ENCODE peak calls at places on chromosomes 3 and 15, in five cellular contexts. H is H1, E is H9, F is neuronal stem cell, S is IMR-90. Q is an unnamed sample.

GRCh38 chr15:89912674-89913396 is at the start of gene ARPIN:
- DNase-seq in S (peak; percentile 32), H (peak; percentile 76), F (peak; percentile 48), E (peak; percentile 58), Q (peak; percentile 50)

GRCh38 chr15:78739996-78740903 is 71.0 kb downstream of the ADAMTS7 start:
- DNase-seq in H (peak; percentile 96), S (peak; percentile 23), F (peak; percentile 51), E (peak; percentile 91), Q (peak; percentile 45)

GRCh38 chr3:71987828-71988227 is 202.9 kb upstream of the PROK2 start:
- DNase-seq in H (no peak), F (no peak), S (no peak), E (no peak), Q (no peak)

GRCh38 chr3:182121424-182121823 is 409.7 kb downstream of the SOX2 start:
- DNase-seq in F (no peak), E (no peak), H (no peak), S (no peak), Q (no peak)

GRCh38 chr3:72013104-72013503 is 228.2 kb upstream of the PROK2 start:
- DNase-seq in E (no peak), S (no peak), F (no peak), H (no peak), Q (no peak)

GRCh38 chr15:77040673-77041072 is 30.2 kb downstream of the TSPAN3 start:
- DNase-seq in H (no peak), E (no peak), S (peak; percentile 47), F (no peak), Q (no peak)

GRCh38 chr3:143120716-143121239 is 1.2 kb downstream of the CHST2 start:
- DNase-seq in E (peak; percentile 45), F (peak; percentile 32), H (peak; percentile 66), S (peak; percentile 26), Q (peak; percentile 61)

GRCh38 chr3:196650740-196651311 is 11.3 kb downstream of the NRROS start:
- DNase-seq in S (peak; percentile 98), E (no peak), F (no peak), H (no peak), Q (peak; percentile 97)

GRCh38 chr3:42839616-42840015 is 30.4 kb downstream of the ACKR2 start:
- DNase-seq in H (no peak), F (peak; percentile 38), E (peak; percentile 42), S (peak; percentile 71), Q (peak; percentile 72)

GRCh38 chr3:97970131-97970530 is 2.1 kb downstream of the RIOX2 start:
- DNase-seq in H (no peak), F (no peak), S (no peak), E (no peak), Q (no peak)

GRCh38 chr3:46124216-46125143 is 83.6 kb downstream of the CCR1 start:
- DNase-seq in F (no peak), H (no peak), E (no peak), S (peak; percentile 18), Q (no peak)

GRCh38 chr3:78818161-78818985 is 949.4 kb downstream of the ROBO1 start:
- DNase-seq in E (no peak), H (no peak), S (no peak), F (no peak), Q (no peak)

GRCh38 chr3:182626484-182627467 is 166.5 kb upstream of the ATP11B start:
- DNase-seq in S (no peak), H (no peak), F (no peak), E (no peak), Q (no peak)

GRCh38 chr3:32310918-32311839 is 72.7 kb downstream of the CMTM8 start:
- DNase-seq in H (no peak), E (no peak), F (no peak), S (no peak), Q (no peak)

GRCh38 chr15:32936283-32936918 is 218.6 kb downstream of the GREM1 start:
- DNase-seq in H (no peak), S (peak; percentile 37), F (no peak), E (no peak), Q (peak; percentile 65)

GRCh38 chr15:91429973-91430372 is 329.9 kb downstream of the SV2B start:
- DNase-seq in F (no peak), E (no peak), H (no peak), S (no peak), Q (no peak)

GRCh38 chr3:13571831-13572750 is 23.2 kb downstream of the FBLN2 start:
- DNase-seq in S (no peak), F (no peak), E (peak; percentile 14), H (no peak), Q (no peak)

GRCh38 chr3:175526609-175527280 is 667.6 kb downstream of the NAALADL2 start:
- DNase-seq in F (no peak), E (no peak), S (peak; percentile 2), H (no peak), Q (peak; percentile 5)

GRCh38 chr15:60237411-60237810 is 160.4 kb downstream of the ANXA2 start:
- DNase-seq in H (no peak), S (peak; percentile 67), E (no peak), F (no peak), Q (peak; percentile 3)

GRCh38 chr3:57029924-57030323 is 30.5 kb upstream of the SPATA12 start:
- DNase-seq in E (no peak), F (no peak), S (no peak), H (no peak), Q (no peak)

GRCh38 chr3:184503647-184504046 is 57.9 kb upstream of the EPHB3 start:
- DNase-seq in E (no peak), H (no peak), F (no peak), S (no peak), Q (no peak)

GRCh38 chr3:149726716-149727407 is 25.4 kb downstream of the COMMD2 start:
- DNase-seq in E (no peak), S (peak; percentile 10), F (no peak), H (no peak), Q (no peak)

GRCh38 chr3:38614091-38614490 is 35.4 kb downstream of the SCN5A start:
- DNase-seq in E (no peak), S (no peak), H (no peak), F (no peak), Q (no peak)

GRCh38 chr3:38610934-38611333 is 38.6 kb downstream of the SCN5A start:
- DNase-seq in H (no peak), F (no peak), S (no peak), E (no peak), Q (no peak)

GRCh38 chr3:38613426-38613825 is 36.1 kb downstream of the SCN5A start:
- DNase-seq in F (no peak), E (no peak), S (no peak), H (no peak), Q (no peak)

GRCh38 chr3:38610436-38610835 is 39.1 kb downstream of the SCN5A start:
- DNase-seq in H (no peak), F (no peak), E (no peak), S (no peak), Q (no peak)

DNA sequence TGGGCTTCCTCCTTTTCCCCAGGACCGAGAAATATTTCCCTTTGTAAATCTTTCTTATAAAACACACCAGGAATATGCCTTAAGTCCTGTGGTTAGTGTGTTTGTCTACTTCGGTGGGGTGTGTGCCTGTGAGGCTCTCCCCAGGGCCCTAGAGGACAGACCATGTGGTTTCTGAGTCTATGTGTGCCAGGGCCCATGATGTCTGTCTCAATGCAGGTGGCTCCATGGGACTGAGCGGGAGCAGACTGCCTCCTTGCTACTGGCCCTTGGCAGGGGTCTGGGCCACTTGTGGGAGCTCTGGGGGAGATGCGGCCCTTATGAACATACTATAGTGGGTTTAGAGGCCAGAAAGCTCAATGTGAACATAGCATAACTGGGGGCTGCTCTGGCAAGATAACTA is 37.6 kb downstream of the SCN5A start:
- DNase-seq in E (no peak), H (no peak), F (no peak), S (no peak), Q (no peak)
- H3K14ac ChIP-seq in E (no peak overlapping the region), H (no peak overlapping the region), F (no peak overlapping the region), S (no peak overlapping the region), Q (no peak overlapping the region)

GRCh38 chr15:80758130-80758529 is 21.0 kb upstream of the CEMIP start:
- DNase-seq in H (no peak), S (no peak), E (no peak), F (no peak), Q (no peak)
- H2BK15ac ChIP-seq in H (no peak overlapping the region), S (no peak overlapping the region), E (no peak overlapping the region), F (no peak overlapping the region), Q (no peak overlapping the region)

GRCh38 chr3:127068871-127069270 is 86.0 kb downstream of the PLXNA1 start:
- DNase-seq in E (no peak), S (no peak), F (no peak), H (no peak), Q (no peak)
- H3K14ac ChIP-seq in E (no peak overlapping the region), S (no peak overlapping the region), F (no peak overlapping the region), H (no peak overlapping the region), Q (no peak overlapping the region)

GRCh38 chr3:172915911-172916514 is 165.5 kb downstream of the ECT2 start:
- DNase-seq in E (no peak), F (no peak), H (no peak), S (no peak), Q (no peak)
- H2BK15ac ChIP-seq in E (no peak overlapping the region), F (no peak overlapping the region), H (no peak overlapping the region), S (no peak overlapping the region), Q (no peak overlapping the region)

GRCh38 chr15:100602822-100603393 is 519 bp downstream of the ASB7 start:
- DNase-seq in E (peak; percentile 47), H (peak; percentile 83), S (peak; percentile 20), F (no peak), Q (peak; percentile 63)

GRCh38 chr15:100598655-100599054 is 3.3 kb downstream of the LINS1 start:
- DNase-seq in H (no peak), F (no peak), S (no peak), E (no peak), Q (no peak)

GRCh38 chr15:100602064-100602821 is at the start of the genes ASB7 and LINS1:
- DNase-seq in E (peak; percentile 100), S (peak; percentile 100), F (peak; percentile 100), H (peak; percentile 95), Q (peak; percentile 100)

GRCh38 chr15:100601158-100601557 is 826 bp downstream of the LINS1 start:
- DNase-seq in E (no peak), S (no peak), F (no peak), H (no peak), Q (peak; percentile 47)

GRCh38 chr15:100601628-100602063 is 338 bp downstream of the LINS1 start:
- DNase-seq in S (no peak), H (no peak), F (no peak), E (no peak), Q (no peak)
- H3K14ac ChIP-seq in S (peak overlapping the region; percentile 28), H (no peak overlapping the region), F (no peak overlapping the region), E (no peak overlapping the region), Q (no peak overlapping the region)

GRCh38 chr3:89266074-89266473 is 158.7 kb downstream of the EPHA3 start:
- DNase-seq in E (no peak), H (no peak), F (no peak), S (no peak), Q (no peak)
- H2BK15ac ChIP-seq in E (no peak overlapping the region), H (no peak overlapping the region), F (no peak overlapping the region), S (no peak overlapping the region), Q (no peak overlapping the region)

DNA sequence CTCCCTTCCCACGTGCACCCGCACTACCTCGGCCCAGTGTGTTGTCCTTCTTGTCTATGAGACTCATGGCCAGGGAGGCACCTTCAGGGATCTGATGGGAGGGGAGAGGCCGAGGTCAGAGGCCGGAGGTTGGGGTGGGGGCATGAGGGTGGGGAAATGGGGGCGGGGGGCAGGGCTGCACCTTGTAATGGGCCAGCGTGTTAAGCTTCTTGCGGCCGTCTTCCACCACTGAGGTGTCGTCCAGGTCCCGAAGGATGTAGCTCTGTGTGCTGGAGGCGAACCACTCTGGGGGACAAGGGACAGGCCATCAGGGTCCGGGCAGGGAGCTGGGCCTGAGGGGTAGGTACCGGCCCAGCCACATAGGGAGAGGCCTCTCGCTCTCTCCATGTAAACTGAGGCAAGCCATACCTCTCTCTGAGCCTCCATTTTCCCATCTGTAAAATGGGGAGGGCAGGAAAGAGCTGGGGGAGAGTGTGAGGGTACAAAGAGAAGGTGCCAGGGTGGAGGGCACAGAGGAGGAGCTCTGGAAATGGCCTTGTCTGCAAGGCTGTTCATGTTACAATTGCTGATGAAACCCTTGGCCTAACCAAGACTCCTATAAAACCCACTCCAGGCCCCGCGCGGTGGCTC is 18.8 kb downstream of the H1-8 start:
- DNase-seq in F (no peak), H (no peak), E (no peak), S (no peak), Q (no peak)
- H3K14ac ChIP-seq in F (no peak overlapping the region), H (no peak overlapping the region), E (no peak overlapping the region), S (peak overlapping the region; percentile 86), Q (peak overlapping the region; percentile 12)